ENCODE peak calls at places on chromosomes 4 and X, in eight cellular contexts. F is hepatocyte, S is A549, W is IMR-90, K is SW480, A is breast epithelium, O is Daoy, E is stromal cell of bone marrow. B is an unnamed sample.

GRCh38 chr4:18318682-18319410 is 297.3 kb upstream of the LCORL start:
- DNase-seq in F (no peak), O (no peak), A (no peak), W (no peak), K (no peak), S (no peak), E (no peak), B (no peak)

GRCh38 chr4:175536852-175537453 is 275.1 kb downstream of the GPM6A start:
- DNase-seq in O (peak), F (peak), A (no peak), W (peak), K (peak), S (peak), E (peak), B (peak)

GRCh38 chrX:120791013-120791643 is 84.5 kb downstream of the CT47B1 start:
- DNase-seq in O (peak), K (peak), W (peak), E (no peak), S (peak), F (peak), A (peak), B (no peak)

GRCh38 chr4:7971881-7972500 is 32.3 kb upstream of the AFAP1 start:
- DNase-seq in F (no peak), A (no peak), W (no peak), O (peak), E (no peak), S (no peak), K (no peak), B (no peak)

GRCh38 chr4:181650033-181650825 is 593.0 kb upstream of the TENM3 start:
- DNase-seq in A (no peak), W (no peak), F (no peak), E (no peak), S (no peak), O (no peak), K (no peak), B (no peak)

GRCh38 chr4:78131403-78131802 is 74.3 kb downstream of the FRAS1 start:
- DNase-seq in F (no peak), K (no peak), W (no peak), E (peak), A (no peak), S (no peak), O (no peak), B (peak)

GRCh38 chr4:23728393-23728792 is 161.5 kb downstream of the PPARGC1A start:
- DNase-seq in S (no peak), K (peak), W (peak), O (peak), E (peak), A (no peak), F (no peak), B (peak)

GRCh38 chrX:17547658-17548057 is 172.7 kb downstream of the NHS start:
- DNase-seq in O (peak), A (no peak), F (peak), W (peak), K (peak), E (peak), S (peak), B (peak)

GRCh38 chr4:10196191-10196590 is 79.6 kb upstream of the WDR1 start:
- DNase-seq in W (no peak), E (no peak), F (no peak), S (no peak), A (no peak), O (no peak), K (no peak), B (no peak)

GRCh38 chr4:11130195-11130975 is 298.3 kb downstream of the HS3ST1 start:
- DNase-seq in E (peak), O (peak), W (peak), S (no peak), F (no peak), A (no peak), K (no peak), B (peak)

GRCh38 chrX:41459714-41460113 is 12.6 kb downstream of the NYX start:
- DNase-seq in K (no peak), O (no peak), A (no peak), W (peak), S (no peak), E (no peak), F (no peak), B (no peak)

GRCh38 chr4:118282692-118283091 is 70.1 kb downstream of the PRSS12 start:
- DNase-seq in W (peak), A (no peak), K (no peak), F (no peak), E (peak), O (peak), S (no peak), B (no peak)

GRCh38 chr4:53055716-53056413 is 193.7 kb downstream of the RASL11B start:
- DNase-seq in K (peak), A (no peak), W (no peak), E (peak), S (no peak), O (no peak), F (no peak), B (no peak)

GRCh38 chr4:171650543-171650942 is 162.7 kb upstream of the GALNTL6 start:
- DNase-seq in W (no peak), S (no peak), E (no peak), O (no peak), A (no peak), F (no peak), K (no peak), B (no peak)

GRCh38 chr4:105780176-105780575 is 71.6 kb downstream of the GSTCD start:
- DNase-seq in O (no peak), A (no peak), S (no peak), W (no peak), E (no peak), K (no peak), F (no peak), B (no peak)

GRCh38 chrX:47264507-47265173 is 31.8 kb downstream of the USP11 start:
- DNase-seq in S (peak), A (no peak), F (no peak), E (no peak), K (no peak), W (peak), O (peak), B (no peak)

GRCh38 chrX:130097507-130098201 is 12.6 kb downstream of the ELF4 start:
- DNase-seq in E (no peak), K (no peak), A (no peak), F (peak), O (no peak), W (no peak), S (no peak), B (no peak)

GRCh38 chrX:87528487-87528886 is 10.9 kb downstream of the KLHL4 start:
- DNase-seq in O (no peak), E (no peak), W (no peak), K (no peak), A (no peak), S (no peak), F (no peak), B (no peak)

GRCh38 chrX:16918979-16919378 is 27.5 kb upstream of the REPS2 start:
- DNase-seq in K (no peak), F (no peak), E (no peak), W (no peak), O (no peak), A (no peak), S (no peak), B (no peak)

GRCh38 chr4:48315728-48316630 is 25.4 kb upstream of the SLAIN2 start:
- DNase-seq in K (peak), W (peak), F (peak), A (no peak), O (peak), S (peak), E (peak), B (no peak)

GRCh38 chr4:18795794-18796193 is 774.2 kb upstream of the LCORL start:
- DNase-seq in O (no peak), S (no peak), E (no peak), A (no peak), W (no peak), F (no peak), K (no peak), B (no peak)

GRCh38 chr4:173535932-173536331 is 5.9 kb upstream of the HAND2 start:
- DNase-seq in K (no peak), S (no peak), E (no peak), F (no peak), O (no peak), W (no peak), A (no peak), B (no peak)

GRCh38 chr4:165662341-165662740 is 210.7 kb upstream of the TLL1 start:
- DNase-seq in E (peak), F (no peak), K (no peak), A (no peak), W (no peak), O (no peak), S (no peak), B (peak)

GRCh38 chr4:135508006-135508714 is 1306.6 kb upstream of the PABPC4L start:
- DNase-seq in F (no peak), O (peak), E (peak), W (peak), K (no peak), A (no peak), S (peak), B (peak)

GRCh38 chrX:86103061-86103460 is 45.2 kb upstream of the DACH2 start:
- DNase-seq in W (no peak), O (no peak), E (no peak), S (no peak), F (no peak), K (no peak), A (no peak), B (no peak)

GRCh38 chr4:1583051-1583785 is 100.9 kb downstream of the FAM53A start:
- DNase-seq in E (no peak), W (no peak), A (no peak), F (no peak), O (no peak), S (no peak), K (no peak), B (no peak)

GRCh38 chr4:118989098-118990080 is 100.7 kb downstream of the SYNPO2 start:
- DNase-seq in K (no peak), W (peak), O (peak), S (peak), F (no peak), A (no peak), E (peak), B (no peak)

GRCh38 chr4:129929052-129929451 is 833.1 kb downstream of the C4orf33 start:
- DNase-seq in K (no peak), O (no peak), W (no peak), F (peak), A (no peak), E (no peak), S (peak), B (no peak)

GRCh38 chr4:141807073-141807472 is 170.7 kb downstream of the IL15 start:
- DNase-seq in W (peak), O (peak), E (no peak), S (no peak), K (no peak), F (no peak), A (no peak), B (peak)

GRCh38 chrX:39688576-39689373 is 409.0 kb downstream of the BCOR start:
- DNase-seq in F (peak), W (peak), S (peak), E (no peak), O (peak), K (peak), A (no peak), B (no peak)

GRCh38 chr4:176376032-176376614 is 56.4 kb downstream of the SPCS3 start:
- DNase-seq in W (peak), A (no peak), S (peak), K (peak), E (no peak), F (peak), O (no peak), B (no peak)

GRCh38 chr4:99949034-99949998 is 759 bp downstream of the H2AZ1 start:
- DNase-seq in K (peak), W (peak), A (peak), E (peak), S (peak), F (peak), O (peak), B (peak)

GRCh38 chr4:76095568-76095967 is 21.1 kb downstream of the ART3 start:
- DNase-seq in S (no peak), W (no peak), K (no peak), E (no peak), O (no peak), F (no peak), A (no peak), B (no peak)

GRCh38 chr4:88616275-88616996 is 24.2 kb downstream of the HERC3 start:
- DNase-seq in S (peak), K (no peak), F (no peak), E (peak), A (no peak), O (peak), W (peak), B (peak)

GRCh38 chr4:152997771-152998487 is 61.8 kb downstream of the FHDC1 start:
- DNase-seq in F (peak), K (peak), S (peak), W (peak), E (no peak), A (peak), O (peak), B (no peak)

B was measured in astrocyte of the cerebellum.